ENCODE peak calls at places on chromosomes 3 and 15, in six cellular contexts. One of them, this sample, is unnamed.

GRCh38 chr3:136535906-136536305 is 216.3 kb downstream of the STAG1 start:
- DNase-seq in cardiac fibroblast: peak; percentile 67
- DNase-seq in HFF-Myc: no peak
- DNase-seq in WERI-Rb-1: no peak
- DNase-seq in fibroblast of lung: peak; percentile 19
- DNase-seq in ovary: no peak
- DNase-seq in this sample: no peak

GRCh38 chr3:98732239-98733054 is 30.7 kb upstream of the ST3GAL6 start:
- DNase-seq in ovary: peak; percentile 21
- DNase-seq in cardiac fibroblast: peak; percentile 50
- DNase-seq in HFF-Myc: no peak
- DNase-seq in fibroblast of lung: no peak
- DNase-seq in WERI-Rb-1: peak; percentile 51
- DNase-seq in this sample: peak; percentile 28

GRCh38 chr15:50594311-50594710 is 47.8 kb upstream of the USP50 start:
- DNase-seq in cardiac fibroblast: no peak
- DNase-seq in WERI-Rb-1: no peak
- DNase-seq in ovary: no peak
- DNase-seq in HFF-Myc: no peak
- DNase-seq in fibroblast of lung: no peak
- DNase-seq in this sample: no peak

GRCh38 chr15:31230630-31231485 is 95.8 kb upstream of the KLF13 start:
- DNase-seq in fibroblast of lung: no peak
- DNase-seq in WERI-Rb-1: no peak
- DNase-seq in ovary: no peak
- DNase-seq in HFF-Myc: no peak
- DNase-seq in cardiac fibroblast: no peak
- DNase-seq in this sample: no peak

GRCh38 chr3:49733551-49733950 is 9.8 kb upstream of the GMPPB start:
- DNase-seq in HFF-Myc: no peak
- DNase-seq in WERI-Rb-1: no peak
- DNase-seq in fibroblast of lung: no peak
- DNase-seq in ovary: no peak
- DNase-seq in cardiac fibroblast: peak; percentile 25
- DNase-seq in this sample: no peak

GRCh38 chr15:62187910-62188309 is 22.8 kb upstream of the C2CD4B start:
- DNase-seq in cardiac fibroblast: no peak
- DNase-seq in WERI-Rb-1: no peak
- DNase-seq in fibroblast of lung: no peak
- DNase-seq in ovary: no peak
- DNase-seq in HFF-Myc: no peak
- DNase-seq in this sample: no peak

GRCh38 chr3:13016083-13016725 is 57.0 kb downstream of the IQSEC1 start:
- DNase-seq in fibroblast of lung: no peak
- DNase-seq in cardiac fibroblast: no peak
- DNase-seq in WERI-Rb-1: no peak
- DNase-seq in ovary: no peak
- DNase-seq in HFF-Myc: no peak
- DNase-seq in this sample: no peak

GRCh38 chr15:47756872-47757271 is 39.6 kb downstream of the SEMA6D start:
- DNase-seq in HFF-Myc: peak; percentile 27
- DNase-seq in WERI-Rb-1: peak; percentile 13
- DNase-seq in fibroblast of lung: peak; percentile 83
- DNase-seq in cardiac fibroblast: peak; percentile 90
- DNase-seq in ovary: peak; percentile 36
- DNase-seq in this sample: peak; percentile 22

GRCh38 chr15:67259806-67260205 is 5.2 kb downstream of the IQCH start:
- DNase-seq in WERI-Rb-1: no peak
- DNase-seq in HFF-Myc: no peak
- DNase-seq in ovary: no peak
- DNase-seq in cardiac fibroblast: no peak
- DNase-seq in fibroblast of lung: no peak
- DNase-seq in this sample: no peak

GRCh38 chr3:115758076-115758763 is 134.9 kb downstream of the GAP43 start:
- DNase-seq in ovary: no peak
- DNase-seq in WERI-Rb-1: no peak
- DNase-seq in HFF-Myc: no peak
- DNase-seq in fibroblast of lung: no peak
- DNase-seq in cardiac fibroblast: peak; percentile 3
- DNase-seq in this sample: no peak

GRCh38 chr3:104594491-104594890 is 772.2 kb upstream of the ALCAM start:
- DNase-seq in ovary: no peak
- DNase-seq in HFF-Myc: no peak
- DNase-seq in WERI-Rb-1: no peak
- DNase-seq in cardiac fibroblast: no peak
- DNase-seq in fibroblast of lung: no peak
- DNase-seq in this sample: no peak

GRCh38 chr15:91291673-91292072 is 191.6 kb downstream of the SV2B start:
- DNase-seq in fibroblast of lung: peak; percentile 24
- DNase-seq in HFF-Myc: no peak
- DNase-seq in ovary: no peak
- DNase-seq in cardiac fibroblast: peak; percentile 44
- DNase-seq in WERI-Rb-1: no peak
- DNase-seq in this sample: no peak

GRCh38 chr3:124552224-124552623 is 178.0 kb upstream of the UMPS start:
- DNase-seq in fibroblast of lung: no peak
- DNase-seq in WERI-Rb-1: no peak
- DNase-seq in HFF-Myc: no peak
- DNase-seq in ovary: no peak
- DNase-seq in cardiac fibroblast: no peak
- DNase-seq in this sample: no peak

GRCh38 chr3:30342319-30343060 is 263.9 kb upstream of the TGFBR2 start:
- DNase-seq in WERI-Rb-1: no peak
- DNase-seq in fibroblast of lung: peak; percentile 94
- DNase-seq in HFF-Myc: peak; percentile 86
- DNase-seq in ovary: no peak
- DNase-seq in cardiac fibroblast: peak; percentile 98
- DNase-seq in this sample: no peak

GRCh38 chr15:37733628-37734027 is 200.8 kb upstream of the TMCO5A start:
- DNase-seq in WERI-Rb-1: no peak
- DNase-seq in fibroblast of lung: no peak
- DNase-seq in cardiac fibroblast: no peak
- DNase-seq in HFF-Myc: peak; percentile 1
- DNase-seq in ovary: no peak
- DNase-seq in this sample: no peak

GRCh38 chr3:30199096-30199734 is 407.2 kb upstream of the TGFBR2 start:
- DNase-seq in HFF-Myc: peak; percentile 45
- DNase-seq in fibroblast of lung: peak; percentile 69
- DNase-seq in WERI-Rb-1: peak; percentile 46
- DNase-seq in ovary: peak; percentile 72
- DNase-seq in cardiac fibroblast: peak; percentile 77
- DNase-seq in this sample: peak; percentile 86

GRCh38 chr15:80107774-80108173 is 45.0 kb upstream of the FAH start:
- DNase-seq in fibroblast of lung: no peak
- DNase-seq in HFF-Myc: no peak
- DNase-seq in cardiac fibroblast: no peak
- DNase-seq in ovary: peak; percentile 69
- DNase-seq in WERI-Rb-1: no peak
- DNase-seq in this sample: no peak

GRCh38 chr3:123430266-123430665 is 18.6 kb downstream of the ADCY5 start:
- DNase-seq in ovary: no peak
- DNase-seq in fibroblast of lung: no peak
- DNase-seq in cardiac fibroblast: no peak
- DNase-seq in HFF-Myc: no peak
- DNase-seq in WERI-Rb-1: no peak
- DNase-seq in this sample: no peak

GRCh38 chr15:74489518-74490338 is 28.8 kb upstream of the UBL7 start:
- DNase-seq in ovary: peak; percentile 38
- DNase-seq in cardiac fibroblast: peak; percentile 47
- DNase-seq in fibroblast of lung: peak; percentile 43
- DNase-seq in HFF-Myc: peak; percentile 19
- DNase-seq in WERI-Rb-1: peak; percentile 81
- DNase-seq in this sample: peak; percentile 93

GRCh38 chr15:48722764-48723661 is 77.5 kb upstream of the FBN1 start:
- DNase-seq in ovary: no peak
- DNase-seq in WERI-Rb-1: no peak
- DNase-seq in HFF-Myc: peak; percentile 80
- DNase-seq in cardiac fibroblast: peak; percentile 96
- DNase-seq in fibroblast of lung: peak; percentile 78
- DNase-seq in this sample: no peak

GRCh38 chr3:50648297-50648696 is 26.4 kb upstream of the DOCK3 start:
- DNase-seq in HFF-Myc: no peak
- DNase-seq in fibroblast of lung: no peak
- DNase-seq in WERI-Rb-1: peak; percentile 21
- DNase-seq in ovary: peak; percentile 43
- DNase-seq in cardiac fibroblast: no peak
- DNase-seq in this sample: peak; percentile 28

GRCh38 chr3:71302604-71303003 is 280.9 kb downstream of the FOXP1 start:
- DNase-seq in cardiac fibroblast: no peak
- DNase-seq in WERI-Rb-1: no peak
- DNase-seq in fibroblast of lung: no peak
- DNase-seq in ovary: no peak
- DNase-seq in HFF-Myc: no peak
- DNase-seq in this sample: no peak
- H3K4me3 ChIP-seq in cardiac fibroblast: no peak overlapping the region
- H3K4me3 ChIP-seq in WERI-Rb-1: no peak overlapping the region
- H3K4me3 ChIP-seq in fibroblast of lung: no peak overlapping the region
- H3K4me3 ChIP-seq in ovary: no peak overlapping the region
- H3K4me3 ChIP-seq in HFF-Myc: no peak overlapping the region
- H3K4me3 ChIP-seq in this sample: no peak overlapping the region

GRCh38 chr3:108673988-108674661 is 83.1 kb downstream of the RETNLB start:
- DNase-seq in HFF-Myc: no peak
- DNase-seq in cardiac fibroblast: no peak
- DNase-seq in WERI-Rb-1: no peak
- DNase-seq in fibroblast of lung: no peak
- DNase-seq in ovary: no peak
- DNase-seq in this sample: no peak
- H3K4me3 ChIP-seq in HFF-Myc: no peak overlapping the region
- H3K4me3 ChIP-seq in cardiac fibroblast: no peak overlapping the region
- H3K4me3 ChIP-seq in WERI-Rb-1: no peak overlapping the region
- H3K4me3 ChIP-seq in fibroblast of lung: no peak overlapping the region
- H3K4me3 ChIP-seq in ovary: no peak overlapping the region
- H3K4me3 ChIP-seq in this sample: no peak overlapping the region

DNA sequence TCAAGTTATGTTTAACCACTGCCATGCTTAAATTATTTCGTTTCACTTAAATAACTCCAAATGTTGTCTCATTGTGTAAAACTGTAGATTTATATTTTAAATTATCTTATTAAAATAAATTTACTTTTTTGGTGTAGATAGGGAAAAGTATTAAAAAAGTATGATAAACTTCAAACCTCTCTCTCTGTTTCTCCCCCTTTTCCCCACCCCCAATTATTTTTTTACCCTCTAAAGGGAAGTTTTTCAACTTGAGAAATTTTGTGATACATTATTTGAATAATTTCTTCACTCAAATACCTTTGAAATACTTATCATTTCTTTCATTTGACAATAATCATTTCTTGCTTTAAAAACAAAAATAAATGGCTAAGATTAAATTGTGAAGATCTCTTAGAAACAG is 66.9 kb upstream of the EIF1B start:
- DNase-seq in HFF-Myc: no peak
- DNase-seq in WERI-Rb-1: no peak
- DNase-seq in cardiac fibroblast: no peak
- DNase-seq in ovary: no peak
- DNase-seq in fibroblast of lung: no peak
- DNase-seq in this sample: no peak
- H3K4me3 ChIP-seq in HFF-Myc: no peak overlapping the region
- H3K4me3 ChIP-seq in WERI-Rb-1: no peak overlapping the region
- H3K4me3 ChIP-seq in cardiac fibroblast: no peak overlapping the region
- H3K4me3 ChIP-seq in ovary: no peak overlapping the region
- H3K4me3 ChIP-seq in fibroblast of lung: no peak overlapping the region
- H3K4me3 ChIP-seq in this sample: no peak overlapping the region

GRCh38 chr15:57599299-57599810 is 7.7 kb downstream of the MYZAP start:
- DNase-seq in WERI-Rb-1: no peak
- DNase-seq in ovary: no peak
- DNase-seq in cardiac fibroblast: no peak
- DNase-seq in fibroblast of lung: no peak
- DNase-seq in HFF-Myc: no peak
- DNase-seq in this sample: no peak
- H3K4me3 ChIP-seq in WERI-Rb-1: no peak overlapping the region
- H3K4me3 ChIP-seq in ovary: no peak overlapping the region
- H3K4me3 ChIP-seq in cardiac fibroblast: no peak overlapping the region
- H3K4me3 ChIP-seq in fibroblast of lung: no peak overlapping the region
- H3K4me3 ChIP-seq in HFF-Myc: no peak overlapping the region
- H3K4me3 ChIP-seq in this sample: no peak overlapping the region

GRCh38 chr3:31364188-31364587 is 168.5 kb upstream of the STT3B start:
- DNase-seq in HFF-Myc: no peak
- DNase-seq in ovary: no peak
- DNase-seq in WERI-Rb-1: no peak
- DNase-seq in cardiac fibroblast: no peak
- DNase-seq in fibroblast of lung: peak; percentile 20
- DNase-seq in this sample: no peak
- H3K4me3 ChIP-seq in HFF-Myc: no peak overlapping the region
- H3K4me3 ChIP-seq in ovary: no peak overlapping the region
- H3K4me3 ChIP-seq in WERI-Rb-1: no peak overlapping the region
- H3K4me3 ChIP-seq in cardiac fibroblast: no peak overlapping the region
- H3K4me3 ChIP-seq in fibroblast of lung: no peak overlapping the region
- H3K4me3 ChIP-seq in this sample: no peak overlapping the region

GRCh38 chr3:129593595-129594339 is 12.7 kb downstream of the PLXND1 start:
- DNase-seq in cardiac fibroblast: peak; percentile 29
- DNase-seq in HFF-Myc: no peak
- DNase-seq in fibroblast of lung: peak; percentile 33
- DNase-seq in ovary: no peak
- DNase-seq in WERI-Rb-1: peak; percentile 50
- DNase-seq in this sample: no peak
- H3K4me3 ChIP-seq in cardiac fibroblast: no peak overlapping the region
- H3K4me3 ChIP-seq in HFF-Myc: no peak overlapping the region
- H3K4me3 ChIP-seq in fibroblast of lung: no peak overlapping the region
- H3K4me3 ChIP-seq in ovary: no peak overlapping the region
- H3K4me3 ChIP-seq in WERI-Rb-1: no peak overlapping the region
- H3K4me3 ChIP-seq in this sample: no peak overlapping the region

GRCh38 chr3:8442993-8443670 is 58.5 kb upstream of the LMCD1 start:
- DNase-seq in cardiac fibroblast: peak; percentile 33
- DNase-seq in WERI-Rb-1: no peak
- DNase-seq in fibroblast of lung: no peak
- DNase-seq in HFF-Myc: no peak
- DNase-seq in ovary: no peak
- DNase-seq in this sample: no peak

GRCh38 chr3:8441969-8442559 is 59.6 kb upstream of the LMCD1 start:
- DNase-seq in HFF-Myc: peak; percentile 57
- DNase-seq in ovary: peak; percentile 34
- DNase-seq in cardiac fibroblast: peak; percentile 80
- DNase-seq in WERI-Rb-1: no peak
- DNase-seq in fibroblast of lung: peak; percentile 79
- DNase-seq in this sample: peak; percentile 47

GRCh38 chr3:8444883-8445282 is 56.7 kb upstream of the LMCD1 start:
- DNase-seq in cardiac fibroblast: no peak
- DNase-seq in ovary: no peak
- DNase-seq in HFF-Myc: no peak
- DNase-seq in WERI-Rb-1: no peak
- DNase-seq in fibroblast of lung: no peak
- DNase-seq in this sample: no peak

GRCh38 chr3:8445861-8446260 is 55.8 kb upstream of the LMCD1 start:
- DNase-seq in cardiac fibroblast: peak; percentile 98
- DNase-seq in fibroblast of lung: peak; percentile 93
- DNase-seq in WERI-Rb-1: no peak
- DNase-seq in HFF-Myc: peak; percentile 72
- DNase-seq in ovary: no peak
- DNase-seq in this sample: no peak

GRCh38 chr3:8443829-8444791 is 57.5 kb upstream of the LMCD1 start:
- DNase-seq in WERI-Rb-1: peak; percentile 39
- DNase-seq in cardiac fibroblast: peak; percentile 100
- DNase-seq in HFF-Myc: peak; percentile 88
- DNase-seq in fibroblast of lung: peak; percentile 97
- DNase-seq in ovary: peak; percentile 83
- DNase-seq in this sample: peak; percentile 59
- H3K4me3 ChIP-seq in WERI-Rb-1: no peak overlapping the region
- H3K4me3 ChIP-seq in cardiac fibroblast: no peak overlapping the region
- H3K4me3 ChIP-seq in HFF-Myc: no peak overlapping the region
- H3K4me3 ChIP-seq in fibroblast of lung: peak overlapping the region; percentile 18
- H3K4me3 ChIP-seq in ovary: no peak overlapping the region
- H3K4me3 ChIP-seq in this sample: no peak overlapping the region

GRCh38 chr3:6860149-6860548 is 766 bp upstream of the GRM7 start:
- DNase-seq in ovary: no peak
- DNase-seq in fibroblast of lung: no peak
- DNase-seq in cardiac fibroblast: no peak
- DNase-seq in HFF-Myc: no peak
- DNase-seq in WERI-Rb-1: no peak
- DNase-seq in this sample: no peak
- H3K4me3 ChIP-seq in ovary: no peak overlapping the region
- H3K4me3 ChIP-seq in fibroblast of lung: no peak overlapping the region
- H3K4me3 ChIP-seq in cardiac fibroblast: no peak overlapping the region
- H3K4me3 ChIP-seq in HFF-Myc: no peak overlapping the region
- H3K4me3 ChIP-seq in WERI-Rb-1: no peak overlapping the region
- H3K4me3 ChIP-seq in this sample: no peak overlapping the region

This sample was measured in HAP-1.